ENCODE peak calls at places on chromosomes 12 and 14, in eight cellular contexts. One of them, this sample, is unnamed.

GRCh38 chr14:22555573-22556011 is 33.4 kb downstream of the DAD1 start:
- DNase-seq in PC-3: peak; percentile 83
- DNase-seq in hepatocyte: no peak
- DNase-seq in fibroblast of lung: peak; percentile 73
- DNase-seq in K562: no peak
- DNase-seq in H1: no peak
- DNase-seq in mammary epithelial cell: peak; percentile 61
- DNase-seq in neural progenitor cell: no peak
- DNase-seq in this sample: no peak

GRCh38 chr12:47112679-47113078 is 32.9 kb upstream of the AMIGO2 start:
- DNase-seq in PC-3: no peak
- DNase-seq in hepatocyte: no peak
- DNase-seq in fibroblast of lung: no peak
- DNase-seq in K562: no peak
- DNase-seq in H1: no peak
- DNase-seq in mammary epithelial cell: peak; percentile 30
- DNase-seq in neural progenitor cell: no peak
- DNase-seq in this sample: no peak

GRCh38 chr12:111031956-111032919 is 111.9 kb upstream of the MYL2 start:
- DNase-seq in PC-3: no peak
- DNase-seq in hepatocyte: no peak
- DNase-seq in fibroblast of lung: no peak
- DNase-seq in K562: no peak
- DNase-seq in H1: no peak
- DNase-seq in mammary epithelial cell: no peak
- DNase-seq in neural progenitor cell: no peak
- DNase-seq in this sample: no peak

GRCh38 chr14:22200977-22201605 is 387.9 kb downstream of the DAD1 start:
- DNase-seq in PC-3: peak; percentile 81
- DNase-seq in hepatocyte: peak; percentile 67
- DNase-seq in fibroblast of lung: peak; percentile 43
- DNase-seq in K562: peak; percentile 8
- DNase-seq in H1: no peak
- DNase-seq in mammary epithelial cell: peak; percentile 62
- DNase-seq in neural progenitor cell: peak; percentile 57
- DNase-seq in this sample: peak; percentile 46

GRCh38 chr12:77882709-77883108 is 52.0 kb downstream of the NAV3 start:
- DNase-seq in PC-3: no peak
- DNase-seq in hepatocyte: no peak
- DNase-seq in fibroblast of lung: no peak
- DNase-seq in K562: no peak
- DNase-seq in H1: no peak
- DNase-seq in mammary epithelial cell: no peak
- DNase-seq in neural progenitor cell: no peak
- DNase-seq in this sample: no peak

GRCh38 chr12:15600223-15600935 is 188.8 kb downstream of the EPS8 start:
- DNase-seq in PC-3: peak; percentile 49
- DNase-seq in hepatocyte: no peak
- DNase-seq in fibroblast of lung: no peak
- DNase-seq in K562: no peak
- DNase-seq in H1: no peak
- DNase-seq in mammary epithelial cell: no peak
- DNase-seq in neural progenitor cell: no peak
- DNase-seq in this sample: no peak

GRCh38 chr14:24260780-24261157 is 2.2 kb downstream of the TGM1 start:
- DNase-seq in PC-3: no peak
- DNase-seq in hepatocyte: no peak
- DNase-seq in fibroblast of lung: no peak
- DNase-seq in K562: no peak
- DNase-seq in H1: no peak
- DNase-seq in mammary epithelial cell: no peak
- DNase-seq in neural progenitor cell: no peak
- DNase-seq in this sample: no peak

GRCh38 chr12:26740991-26741390 is 92.0 kb downstream of the ITPR2 start:
- DNase-seq in PC-3: no peak
- DNase-seq in hepatocyte: no peak
- DNase-seq in fibroblast of lung: no peak
- DNase-seq in K562: no peak
- DNase-seq in H1: no peak
- DNase-seq in mammary epithelial cell: no peak
- DNase-seq in neural progenitor cell: no peak
- DNase-seq in this sample: no peak

DNA sequence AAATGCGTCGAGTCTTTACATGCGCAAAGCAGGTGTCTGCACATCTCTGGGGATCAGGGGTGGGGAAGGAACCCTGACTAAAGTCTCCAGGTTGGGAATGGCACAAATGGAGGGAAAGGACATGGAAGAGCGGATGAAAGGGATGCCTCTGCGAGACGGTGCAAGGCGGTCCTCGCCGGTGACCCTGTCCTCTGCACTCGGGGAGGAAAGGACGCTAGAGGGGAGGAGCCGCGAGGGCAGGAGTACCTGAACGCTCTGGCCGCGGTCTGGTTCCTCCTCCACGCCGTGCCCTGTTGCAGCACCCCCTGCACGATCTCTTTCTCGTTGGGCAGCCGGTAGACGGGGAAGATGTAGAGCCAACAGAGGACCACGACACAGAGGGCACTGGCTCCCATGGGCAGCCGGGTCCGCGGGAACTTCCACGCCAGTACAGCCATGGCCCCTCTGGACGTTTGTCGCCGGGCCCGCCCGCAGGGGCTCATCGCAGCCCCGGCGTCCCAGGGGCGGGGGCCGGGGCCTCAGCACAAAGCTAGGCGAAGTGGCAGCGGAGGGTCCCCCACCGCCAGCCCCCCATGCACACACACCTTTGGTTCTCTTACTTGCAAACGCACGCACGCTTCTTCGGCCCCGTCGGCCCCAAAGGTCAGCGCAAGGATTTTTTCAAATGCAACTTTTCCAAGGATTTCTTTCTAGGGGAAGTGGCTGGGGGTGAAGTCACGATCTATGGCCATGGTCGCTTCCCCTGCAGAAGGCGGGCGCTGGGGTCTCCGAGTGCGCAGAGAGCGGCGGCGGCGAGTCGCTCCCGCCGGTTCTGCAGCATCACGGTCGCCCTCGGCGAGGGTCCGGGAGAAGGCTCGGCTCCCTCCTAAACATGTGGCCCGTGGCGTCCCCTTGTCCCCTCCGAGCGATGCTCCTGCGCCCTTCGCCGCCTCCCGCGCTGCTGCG is 484 bp downstream of the ST8SIA1 start:
- DNase-seq in PC-3: no peak
- DNase-seq in hepatocyte: peak; percentile 11
- DNase-seq in fibroblast of lung: no peak
- DNase-seq in K562: no peak
- DNase-seq in H1: no peak
- DNase-seq in mammary epithelial cell: no peak
- DNase-seq in neural progenitor cell: peak; percentile 41
- DNase-seq in this sample: no peak
- TF ChIP-seq EZH2 in PC-3: no peak
- TF ChIP-seq EZH2 in hepatocyte: peak; percentile 71
- TF ChIP-seq EZH2 in fibroblast of lung: peak; percentile 84
- TF ChIP-seq EZH2 in K562: no peak
- TF ChIP-seq EZH2 in H1: peak; percentile 84
- TF ChIP-seq EZH2 in mammary epithelial cell: no peak
- TF ChIP-seq EZH2 in neural progenitor cell: peak; percentile 87
- TF ChIP-seq EZH2 in this sample: no peak

GRCh38 chr14:67270354-67270753 is 29.1 kb downstream of the PALS1 start:
- DNase-seq in PC-3: no peak
- DNase-seq in hepatocyte: no peak
- DNase-seq in fibroblast of lung: peak; percentile 28
- DNase-seq in K562: no peak
- DNase-seq in H1: no peak
- DNase-seq in mammary epithelial cell: no peak
- DNase-seq in neural progenitor cell: no peak
- DNase-seq in this sample: no peak

GRCh38 chr14:67268456-67269115 is 27.4 kb downstream of the PALS1 start:
- DNase-seq in PC-3: no peak
- DNase-seq in hepatocyte: peak; percentile 6
- DNase-seq in fibroblast of lung: peak; percentile 43
- DNase-seq in K562: peak; percentile 36
- DNase-seq in H1: peak; percentile 79
- DNase-seq in mammary epithelial cell: no peak
- DNase-seq in neural progenitor cell: peak; percentile 83
- DNase-seq in this sample: no peak

GRCh38 chr14:67267929-67268328 is 26.7 kb downstream of the PALS1 start:
- DNase-seq in PC-3: no peak
- DNase-seq in hepatocyte: no peak
- DNase-seq in fibroblast of lung: no peak
- DNase-seq in K562: no peak
- DNase-seq in H1: no peak
- DNase-seq in mammary epithelial cell: no peak
- DNase-seq in neural progenitor cell: no peak
- DNase-seq in this sample: no peak

GRCh38 chr14:67270933-67271332 is 29.7 kb downstream of the PALS1 start:
- DNase-seq in PC-3: no peak
- DNase-seq in hepatocyte: no peak
- DNase-seq in fibroblast of lung: no peak
- DNase-seq in K562: no peak
- DNase-seq in H1: no peak
- DNase-seq in mammary epithelial cell: no peak
- DNase-seq in neural progenitor cell: no peak
- DNase-seq in this sample: no peak

DNA sequence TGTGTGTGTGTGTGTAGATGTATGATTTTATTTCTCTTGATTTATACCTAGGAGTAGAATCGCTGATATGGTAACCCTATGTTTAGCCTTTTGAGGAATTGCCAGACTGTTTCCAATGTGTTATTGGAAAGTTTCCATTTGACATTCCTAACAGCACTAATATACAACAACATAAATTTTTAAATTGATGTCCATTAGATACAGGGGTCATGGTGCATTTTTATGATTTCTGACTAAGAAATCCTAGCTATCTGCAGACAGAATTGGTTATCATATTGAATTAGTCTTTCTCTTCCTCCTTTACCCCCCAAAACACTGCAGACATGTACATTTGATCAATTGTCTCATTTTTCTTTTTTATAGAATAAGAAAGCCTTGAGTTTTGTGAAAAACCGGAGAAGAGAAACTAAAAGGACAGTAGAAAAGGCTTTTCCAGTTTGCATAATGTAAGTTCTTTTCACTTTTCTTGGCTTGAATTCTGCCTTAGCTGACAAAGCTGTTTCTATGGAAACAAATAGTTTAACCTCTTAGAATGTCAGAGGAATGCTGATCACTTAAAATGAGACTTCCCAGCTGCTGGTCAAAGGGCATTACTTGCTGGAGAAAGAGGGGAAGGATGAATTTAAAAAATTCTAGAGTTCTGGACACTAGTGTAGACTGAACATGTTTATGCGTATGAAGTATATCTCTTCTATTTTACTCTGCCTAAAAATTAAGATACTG is 28.3 kb downstream of the PALS1 start:
- DNase-seq in PC-3: no peak
- DNase-seq in hepatocyte: peak; percentile 38
- DNase-seq in fibroblast of lung: peak; percentile 84
- DNase-seq in K562: no peak
- DNase-seq in H1: no peak
- DNase-seq in mammary epithelial cell: no peak
- DNase-seq in neural progenitor cell: peak; percentile 62
- DNase-seq in this sample: no peak
- H3K27ac ChIP-seq in PC-3: no peak overlapping the region
- H3K27ac ChIP-seq in hepatocyte: peak overlapping the region; percentile 63
- H3K27ac ChIP-seq in fibroblast of lung: peak overlapping the region; percentile 71
- H3K27ac ChIP-seq in K562: no peak overlapping the region
- H3K27ac ChIP-seq in H1: peak overlapping the region; percentile 62
- H3K27ac ChIP-seq in mammary epithelial cell: no peak overlapping the region
- H3K27ac ChIP-seq in neural progenitor cell: peak overlapping the region; percentile 98
- H3K27ac ChIP-seq in this sample: no peak overlapping the region

DNA sequence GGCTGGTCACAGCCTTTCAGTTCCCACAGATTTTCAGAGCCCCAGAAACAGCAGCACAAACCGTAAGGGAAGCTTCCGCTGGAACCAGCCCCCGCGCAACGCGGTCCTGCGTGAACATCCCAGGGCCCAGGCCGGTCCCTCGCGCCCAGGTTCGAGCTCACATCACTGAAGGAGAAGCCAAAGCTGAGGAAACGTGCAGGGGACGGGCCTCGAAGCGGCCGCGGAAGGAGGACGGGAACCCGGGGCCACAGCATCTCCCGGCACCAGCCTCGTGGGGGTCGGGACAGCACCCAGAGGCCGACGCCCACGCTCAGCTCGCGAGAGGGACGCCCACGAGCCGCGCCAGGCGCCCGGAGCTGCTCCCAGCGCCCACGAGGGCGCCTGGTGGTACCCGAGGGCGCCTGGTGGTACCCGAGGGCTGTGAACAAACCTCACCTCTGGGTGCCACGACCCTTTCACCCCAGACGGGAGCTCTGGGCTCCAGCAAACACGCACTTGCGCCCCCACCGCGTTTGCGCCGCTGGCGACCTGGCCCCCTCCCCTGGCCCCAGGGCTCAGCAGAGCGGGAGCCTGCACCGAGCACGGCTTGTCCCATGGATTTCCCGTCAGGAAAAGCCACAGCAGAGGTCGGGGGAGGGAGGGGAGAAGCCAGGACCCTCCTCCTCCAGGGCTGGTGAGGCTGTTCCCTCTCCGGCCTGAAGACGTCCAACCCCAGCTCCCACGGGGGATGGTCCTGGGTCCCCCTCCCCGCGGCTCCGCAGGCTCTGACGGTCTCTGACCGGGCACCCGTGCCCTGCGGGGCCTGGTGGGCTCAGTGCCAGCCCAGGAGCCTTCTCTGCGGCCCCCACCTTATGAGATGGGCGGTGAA is 6.9 kb downstream of the LRCOL1 start:
- DNase-seq in PC-3: no peak
- DNase-seq in hepatocyte: no peak
- DNase-seq in fibroblast of lung: no peak
- DNase-seq in K562: no peak
- DNase-seq in H1: no peak
- DNase-seq in mammary epithelial cell: no peak
- DNase-seq in neural progenitor cell: no peak
- DNase-seq in this sample: no peak
- TF ChIP-seq EZH2 in PC-3: no peak
- TF ChIP-seq EZH2 in hepatocyte: no peak
- TF ChIP-seq EZH2 in fibroblast of lung: no peak
- TF ChIP-seq EZH2 in K562: no peak
- TF ChIP-seq EZH2 in H1: no peak
- TF ChIP-seq EZH2 in mammary epithelial cell: no peak
- TF ChIP-seq EZH2 in neural progenitor cell: no peak
- TF ChIP-seq EZH2 in this sample: no peak

GRCh38 chr12:45730116-45730841 is 773 bp downstream of the ARID2 start:
- DNase-seq in PC-3: peak; percentile 37
- DNase-seq in hepatocyte: peak; percentile 62
- DNase-seq in fibroblast of lung: peak; percentile 48
- DNase-seq in K562: peak; percentile 63
- DNase-seq in H1: no peak
- DNase-seq in mammary epithelial cell: peak; percentile 58
- DNase-seq in neural progenitor cell: peak; percentile 76
- DNase-seq in this sample: no peak

GRCh38 chr12:45731376-45731775 is 1.9 kb downstream of the ARID2 start:
- DNase-seq in PC-3: peak; percentile 12
- DNase-seq in hepatocyte: no peak
- DNase-seq in fibroblast of lung: no peak
- DNase-seq in K562: peak; percentile 8
- DNase-seq in H1: no peak
- DNase-seq in mammary epithelial cell: no peak
- DNase-seq in neural progenitor cell: peak; percentile 15
- DNase-seq in this sample: no peak

GRCh38 chr12:45730842-45731336 is 1.4 kb downstream of the ARID2 start:
- DNase-seq in PC-3: peak; percentile 17
- DNase-seq in hepatocyte: no peak
- DNase-seq in fibroblast of lung: peak; percentile 49
- DNase-seq in K562: peak; percentile 44
- DNase-seq in H1: no peak
- DNase-seq in mammary epithelial cell: peak; percentile 33
- DNase-seq in neural progenitor cell: no peak
- DNase-seq in this sample: no peak

GRCh38 chr12:45732936-45733335 is 3.4 kb downstream of the ARID2 start:
- DNase-seq in PC-3: no peak
- DNase-seq in hepatocyte: no peak
- DNase-seq in fibroblast of lung: no peak
- DNase-seq in K562: no peak
- DNase-seq in H1: no peak
- DNase-seq in mammary epithelial cell: no peak
- DNase-seq in neural progenitor cell: no peak
- DNase-seq in this sample: no peak

DNA sequence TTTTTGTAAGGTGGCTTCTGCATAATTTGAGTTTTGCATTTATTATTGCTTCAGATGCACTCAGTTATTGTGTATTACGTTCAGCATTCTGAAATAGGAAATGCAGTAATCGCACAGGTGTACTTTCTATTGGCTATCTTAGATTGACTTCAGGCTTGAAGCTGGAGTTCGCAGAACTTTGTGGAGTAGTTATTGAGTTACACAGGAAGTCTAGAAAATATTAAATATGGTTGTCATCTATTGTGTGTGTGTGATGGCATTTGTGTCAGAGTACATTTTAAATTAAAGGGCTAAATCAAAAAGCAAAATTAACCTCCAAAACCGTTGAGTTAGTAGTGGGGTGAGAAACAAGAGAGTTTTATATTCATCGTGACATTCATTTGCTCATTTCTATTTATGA is 2.7 kb downstream of the ARID2 start:
- DNase-seq in PC-3: peak; percentile 47
- DNase-seq in hepatocyte: no peak
- DNase-seq in fibroblast of lung: peak; percentile 46
- DNase-seq in K562: peak; percentile 40
- DNase-seq in H1: no peak
- DNase-seq in mammary epithelial cell: peak; percentile 54
- DNase-seq in neural progenitor cell: no peak
- DNase-seq in this sample: no peak
- H3K27ac ChIP-seq in PC-3: no peak overlapping the region
- H3K27ac ChIP-seq in hepatocyte: peak overlapping the region; percentile 100
- H3K27ac ChIP-seq in fibroblast of lung: peak overlapping the region; percentile 6
- H3K27ac ChIP-seq in K562: peak overlapping the region; percentile 47
- H3K27ac ChIP-seq in H1: no peak overlapping the region
- H3K27ac ChIP-seq in mammary epithelial cell: peak overlapping the region; percentile 86
- H3K27ac ChIP-seq in neural progenitor cell: peak overlapping the region; percentile 95
- H3K27ac ChIP-seq in this sample: no peak overlapping the region

This sample was measured in HCT116.